ENCODE peak calls at places on chromosomes 7 and 10, in seven cellular contexts. J, E, R, Q, B, P and U are unnamed samples.

GRCh38 chr7:66033471-66034385 is 41.9 kb upstream of the ASL start:
- DNase-seq in J (no peak), E (no peak), R (peak), Q (no peak), B (no peak), P (no peak), U (no peak)

GRCh38 chr10:132458595-132459251 is 61.7 kb downstream of the PWWP2B start:
- DNase-seq in J (no peak), E (no peak), R (peak), Q (no peak), B (peak), P (no peak), U (peak)

GRCh38 chr7:87886875-87887274 is 10.6 kb downstream of the DBF4 start:
- DNase-seq in J (peak), E (peak), R (peak), Q (no peak), B (no peak), P (no peak), U (peak)

GRCh38 chr10:101777857-101778145 is 1.9 kb upstream of the FGF8 start:
- DNase-seq in J (no peak), E (no peak), R (peak), Q (no peak), B (no peak), P (no peak), U (no peak)

GRCh38 chr10:103799341-103799740 is 56.0 kb downstream of the SH3PXD2A start:
- DNase-seq in J (no peak), E (no peak), R (no peak), Q (no peak), B (no peak), P (no peak), U (no peak)

GRCh38 chr10:60353519-60354258 is 36.0 kb downstream of the ANK3 start:
- DNase-seq in J (no peak), E (no peak), R (no peak), Q (no peak), B (peak), P (no peak), U (no peak)

GRCh38 chr7:46616636-46617035 is 695.6 kb upstream of the IGFBP3 start:
- DNase-seq in J (no peak), E (no peak), R (no peak), Q (no peak), B (no peak), P (no peak), U (no peak)

GRCh38 chr10:105743343-105744056 is 1102.4 kb downstream of the SORCS3 start:
- DNase-seq in J (no peak), E (no peak), R (no peak), Q (no peak), B (no peak), P (no peak), U (peak)

DNA sequence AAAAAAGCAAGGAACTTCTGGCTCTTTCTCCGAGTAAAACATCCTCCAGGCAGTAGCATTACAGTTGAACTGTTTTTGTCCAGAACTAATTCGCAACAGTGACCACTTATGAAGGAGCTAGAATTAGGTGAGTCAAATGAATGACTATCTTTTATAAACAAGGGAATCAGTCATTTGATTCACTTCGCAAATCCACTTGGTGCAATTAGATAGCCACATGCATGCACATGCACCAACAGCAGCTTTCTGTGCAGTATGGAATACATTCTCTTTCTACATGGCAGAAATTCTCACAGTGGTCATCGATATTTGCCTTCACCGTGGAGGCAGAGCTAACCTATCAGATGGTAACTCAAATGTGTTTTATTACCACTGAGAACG is 118.8 kb downstream of the CDK6 start:
- DNase-seq in J (no peak), E (no peak), R (no peak), Q (no peak), B (no peak), P (no peak), U (no peak)
- TF ChIP-seq JUND in J (no peak), E (no peak), R (no peak), Q (no peak), B (no peak), P (no peak), U (no peak)

GRCh38 chr10:37436361-37436760 is 311.0 kb downstream of the ANKRD30A start:
- DNase-seq in J (no peak), E (no peak), R (no peak), Q (no peak), B (no peak), P (no peak), U (no peak)
- TF ChIP-seq JUND in J (no peak), E (no peak), R (no peak), Q (no peak), B (no peak), P (no peak), U (no peak)

GRCh38 chr7:6237730-6238129 is 34.7 kb downstream of the CYTH3 start:
- DNase-seq in J (no peak), E (no peak), R (no peak), Q (no peak), B (no peak), P (no peak), U (peak)
- TF ChIP-seq JUND in J (no peak), E (no peak), R (no peak), Q (no peak), B (no peak), P (no peak), U (no peak)

GRCh38 chr10:107022600-107023354 is 141.7 kb downstream of the SORCS1 start:
- DNase-seq in J (no peak), E (no peak), R (peak), Q (no peak), B (peak), P (no peak), U (no peak)

GRCh38 chr10:107028249-107028648 is 136.3 kb downstream of the SORCS1 start:
- DNase-seq in J (no peak), E (no peak), R (no peak), Q (no peak), B (peak), P (no peak), U (no peak)

GRCh38 chr10:107025676-107026075 is 138.8 kb downstream of the SORCS1 start:
- DNase-seq in J (no peak), E (no peak), R (no peak), Q (no peak), B (peak), P (no peak), U (no peak)
- TF ChIP-seq JUND in J (no peak), E (no peak), R (no peak), Q (no peak), B (peak), P (no peak), U (no peak)